ENCODE peak calls at places on chromosomes 16 and 17, in six cellular contexts. L is cardiac muscle cell, X is GM23248, J is testis, P is ascending aorta, O is fibroblast of lung. C is an unnamed sample.

GRCh38 chr17:15134363-15134762 is 130.8 kb downstream of the PMP22 start:
- DNase-seq in L (no peak), X (no peak), J (no peak), P (no peak), O (no peak), C (no peak)

GRCh38 chr17:68564415-68565111 is 36.6 kb downstream of the FAM20A start:
- DNase-seq in L (no peak), X (peak; percentile 48), J (no peak), P (no peak), O (no peak), C (no peak)

GRCh38 chr16:58269526-58269925 is 25.3 kb downstream of the PRSS54 start:
- DNase-seq in L (no peak), X (no peak), J (no peak), P (no peak), O (peak; percentile 24), C (no peak)

GRCh38 chr17:78497115-78497540 is 80.1 kb downstream of the DNAH17 start:
- DNase-seq in L (peak; percentile 81), X (peak; percentile 86), J (peak; percentile 82), P (peak; percentile 19), O (peak; percentile 73), C (peak; percentile 82)

GRCh38 chr16:74698220-74698619 is 2.4 kb downstream of the MLKL start:
- DNase-seq in L (no peak), X (peak; percentile 50), J (no peak), P (no peak), O (no peak), C (no peak)

GRCh38 chr17:53707546-53707945 is 115.2 kb upstream of the KIF2B start:
- DNase-seq in L (no peak), X (no peak), J (no peak), P (no peak), O (peak; percentile 2), C (no peak)

GRCh38 chr16:78756189-78756661 is 656.8 kb downstream of the WWOX start:
- DNase-seq in L (no peak), X (no peak), J (no peak), P (no peak), O (no peak), C (no peak)

GRCh38 chr16:53090591-53091507 is 36.1 kb downstream of the CHD9 start:
- DNase-seq in L (no peak), X (peak; percentile 97), J (peak; percentile 87), P (peak; percentile 86), O (peak; percentile 100), C (peak; percentile 69)

GRCh38 chr17:82324566-82325285 is 7.3 kb upstream of the CD7 start:
- DNase-seq in L (no peak), X (no peak), J (no peak), P (no peak), O (no peak), C (peak; percentile 29)

GRCh38 chr16:69747115-69747514 is 7.6 kb downstream of the NOB1 start:
- DNase-seq in L (no peak), X (no peak), J (no peak), P (no peak), O (no peak), C (no peak)

GRCh38 chr17:17551361-17551760 is 40.1 kb downstream of the PEMT start:
- DNase-seq in L (peak; percentile 94), X (peak; percentile 32), J (peak; percentile 96), P (no peak), O (peak; percentile 12), C (no peak)

GRCh38 chr16:28180660-28181556 is 30.9 kb downstream of the XPO6 start:
- DNase-seq in L (no peak), X (peak; percentile 37), J (no peak), P (no peak), O (peak; percentile 23), C (peak; percentile 63)

GRCh38 chr17:10063730-10064221 is 134.6 kb downstream of the GAS7 start:
- DNase-seq in L (no peak), X (peak; percentile 65), J (peak; percentile 32), P (peak; percentile 51), O (peak; percentile 59), C (peak; percentile 7)

GRCh38 chr17:46163316-46163715 is 29.9 kb downstream of the KANSL1 start:
- DNase-seq in L (no peak), X (no peak), J (no peak), P (no peak), O (no peak), C (no peak)
- H3K4me1 ChIP-seq in L (peaks cover 44% of the 10 kb centered on the region), X (peaks cover 43% of the 10 kb centered on the region), J (peaks cover 30% of the 10 kb centered on the region), P (peaks cover 54% of the 10 kb centered on the region), O (peaks cover 15% of the 10 kb centered on the region), C (peaks cover 59% of the 10 kb centered on the region)

GRCh38 chr17:4514206-4514605 is 15.5 kb downstream of the SPNS2 start:
- DNase-seq in L (peak; percentile 61), X (no peak), J (no peak), P (no peak), O (no peak), C (peak; percentile 84)

GRCh38 chr17:4511199-4511932 is 12.7 kb downstream of the SPNS2 start:
- DNase-seq in L (no peak), X (no peak), J (no peak), P (no peak), O (no peak), C (no peak)

GRCh38 chr17:4513113-4514032 is 14.7 kb downstream of the SPNS2 start:
- DNase-seq in L (no peak), X (no peak), J (peak; percentile 49), P (no peak), O (no peak), C (no peak)

GRCh38 chr17:4510615-4510941 is 11.9 kb downstream of the SPNS2 start:
- DNase-seq in L (no peak), X (no peak), J (no peak), P (no peak), O (no peak), C (no peak)

GRCh38 chr17:4512156-4513112 is 13.8 kb downstream of the SPNS2 start:
- DNase-seq in L (no peak), X (no peak), J (no peak), P (no peak), O (no peak), C (no peak)
- H3K27ac ChIP-seq in L (no peak overlapping the region), X (no peak overlapping the region), J (no peak overlapping the region), P (no peak overlapping the region), O (no peak overlapping the region), C (no peak overlapping the region)

DNA sequence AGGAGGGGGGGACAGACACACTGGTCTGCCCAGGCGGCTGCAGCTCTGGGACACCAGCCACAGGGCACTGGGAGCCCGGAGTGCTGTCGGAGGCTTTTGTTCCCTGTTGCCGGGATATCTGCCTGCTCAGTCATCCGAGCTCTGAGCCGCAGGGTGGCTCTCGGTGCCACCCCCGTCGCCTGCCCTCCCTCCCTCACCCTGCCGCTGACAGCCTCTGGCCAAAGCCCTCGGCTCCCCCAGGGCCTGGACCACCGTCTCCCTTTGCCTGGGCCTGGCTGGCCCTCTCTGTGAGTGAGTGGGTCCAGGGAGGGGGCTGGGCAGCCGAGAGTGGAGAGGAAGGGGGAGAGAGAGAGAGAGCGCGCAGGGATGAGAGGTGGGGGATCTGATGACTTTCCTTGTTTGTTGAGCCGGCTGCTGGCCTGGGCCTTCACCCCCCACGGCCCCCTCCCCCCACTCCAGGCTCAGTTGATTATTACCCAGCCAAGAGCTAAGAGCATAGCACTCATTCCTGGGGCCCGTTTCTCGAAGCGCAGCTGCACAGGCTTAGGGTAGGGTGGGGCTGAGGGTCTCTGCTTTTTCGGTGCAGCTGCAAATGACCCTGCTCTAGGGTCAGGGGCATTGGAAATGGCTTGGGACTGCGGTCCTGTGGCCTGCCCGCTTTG is 2.7 kb downstream of the FOXJ1 start:
- DNase-seq in L (no peak), X (no peak), J (no peak), P (no peak), O (no peak), C (peak; percentile 93)
- H3K4me3 ChIP-seq in L (no peak overlapping the region), X (no peak overlapping the region), J (no peak overlapping the region), P (peak overlapping the region; percentile 11), O (no peak overlapping the region), C (no peak overlapping the region)

GRCh38 chr17:51017270-51017669 is 103.4 kb downstream of the SPAG9 start:
- DNase-seq in L (no peak), X (no peak), J (no peak), P (no peak), O (no peak), C (no peak)
- H3K4me1 ChIP-seq in L (no peaks in the 10 kb centered on the region), X (peaks cover 16% of the 10 kb centered on the region), J (peaks cover 7% of the 10 kb centered on the region), P (no peaks in the 10 kb centered on the region), O (peaks cover 2% of the 10 kb centered on the region), C (peaks cover 13% of the 10 kb centered on the region)

DNA sequence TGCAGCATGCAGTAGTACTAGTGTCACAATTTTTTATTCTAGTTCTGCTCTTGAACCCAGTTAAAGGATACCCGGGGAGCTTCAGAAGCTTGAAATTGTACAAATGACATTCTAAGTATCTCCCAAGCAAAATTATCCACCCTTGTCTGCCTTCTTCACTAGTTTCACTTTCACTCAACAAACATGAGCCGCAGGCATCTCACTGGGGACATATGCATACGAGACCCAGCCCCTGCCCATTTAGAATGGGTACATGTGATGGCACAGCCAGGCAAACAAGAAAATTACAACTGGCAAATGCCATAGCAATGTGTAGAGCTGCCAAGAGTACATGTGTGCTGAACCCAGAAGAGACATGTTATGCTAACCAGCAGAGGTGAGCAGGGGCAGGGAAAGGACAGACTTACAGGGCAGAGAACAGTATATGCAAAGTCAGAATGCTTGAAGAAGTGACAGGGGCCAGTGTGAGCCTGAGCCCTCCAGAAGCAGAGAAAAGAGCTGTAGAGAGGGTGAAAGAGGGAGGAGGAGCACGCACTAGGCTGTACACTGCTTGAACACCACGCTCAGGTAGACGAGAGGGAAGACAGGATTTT is 8.3 kb downstream of the GINS2 start:
- DNase-seq in L (no peak), X (no peak), J (no peak), P (no peak), O (no peak), C (no peak)
- H3K27ac ChIP-seq in L (no peak overlapping the region), X (no peak overlapping the region), J (no peak overlapping the region), P (no peak overlapping the region), O (no peak overlapping the region), C (peak overlapping the region; percentile 16)

C was measured in thyroid gland.